ENCODE peak calls at places on chromosomes 5 and 9, in seven cellular contexts. One of them, this sample, is unnamed.

GRCh38 chr5:80369521-80369920 is 38.3 kb upstream of the ZFYVE16 start:
- DNase-seq in EL: no peak
- DNase-seq in pons: peak
- DNase-seq in SW480: peak
- DNase-seq in mucosa of descending colon: no peak
- DNase-seq in MV-4-11: no peak
- DNase-seq in HEK293T: no peak
- DNase-seq in this sample: peak

GRCh38 chr5:56534102-56534501 is 281.2 kb upstream of the MAP3K1 start:
- DNase-seq in EL: no peak
- DNase-seq in pons: no peak
- DNase-seq in SW480: peak
- DNase-seq in mucosa of descending colon: no peak
- DNase-seq in MV-4-11: no peak
- DNase-seq in HEK293T: peak
- DNase-seq in this sample: peak

GRCh38 chr9:92276223-92277007 is 17.1 kb downstream of the IARS1 start:
- DNase-seq in EL: peak
- DNase-seq in pons: no peak
- DNase-seq in SW480: peak
- DNase-seq in mucosa of descending colon: no peak
- DNase-seq in MV-4-11: peak
- DNase-seq in HEK293T: no peak
- DNase-seq in this sample: no peak

GRCh38 chr9:14058078-14058688 is 255.8 kb downstream of the NFIB start:
- DNase-seq in EL: no peak
- DNase-seq in pons: no peak
- DNase-seq in SW480: no peak
- DNase-seq in mucosa of descending colon: no peak
- DNase-seq in MV-4-11: no peak
- DNase-seq in HEK293T: no peak
- DNase-seq in this sample: no peak

GRCh38 chr5:36704131-36704530 is 97.7 kb downstream of the SLC1A3 start:
- DNase-seq in EL: no peak
- DNase-seq in pons: no peak
- DNase-seq in SW480: no peak
- DNase-seq in mucosa of descending colon: no peak
- DNase-seq in MV-4-11: no peak
- DNase-seq in HEK293T: no peak
- DNase-seq in this sample: no peak

GRCh38 chr5:79136618-79137017 is 25.0 kb downstream of the BHMT start:
- DNase-seq in EL: no peak
- DNase-seq in pons: no peak
- DNase-seq in SW480: no peak
- DNase-seq in mucosa of descending colon: no peak
- DNase-seq in MV-4-11: no peak
- DNase-seq in HEK293T: no peak
- DNase-seq in this sample: no peak

GRCh38 chr9:78132688-78133033 is 101.0 kb upstream of the GNAQ start:
- DNase-seq in EL: no peak
- DNase-seq in pons: peak
- DNase-seq in SW480: no peak
- DNase-seq in mucosa of descending colon: no peak
- DNase-seq in MV-4-11: peak
- DNase-seq in HEK293T: no peak
- DNase-seq in this sample: peak

GRCh38 chr9:133539434-133539833 is 4.9 kb downstream of the ADAMTSL2 start:
- DNase-seq in EL: no peak
- DNase-seq in pons: no peak
- DNase-seq in SW480: no peak
- DNase-seq in mucosa of descending colon: no peak
- DNase-seq in MV-4-11: peak
- DNase-seq in HEK293T: no peak
- DNase-seq in this sample: no peak

GRCh38 chr5:10036136-10036535 is 213.6 kb downstream of the ATPSCKMT start:
- DNase-seq in EL: peak
- DNase-seq in pons: no peak
- DNase-seq in SW480: no peak
- DNase-seq in mucosa of descending colon: no peak
- DNase-seq in MV-4-11: no peak
- DNase-seq in HEK293T: no peak
- DNase-seq in this sample: no peak

GRCh38 chr5:82765765-82766164 is 311.4 kb downstream of the TMEM167A start:
- DNase-seq in EL: no peak
- DNase-seq in pons: no peak
- DNase-seq in SW480: no peak
- DNase-seq in mucosa of descending colon: no peak
- DNase-seq in MV-4-11: no peak
- DNase-seq in HEK293T: no peak
- DNase-seq in this sample: no peak

GRCh38 chr9:14278291-14278721 is 35.6 kb downstream of the NFIB start:
- DNase-seq in EL: peak
- DNase-seq in pons: no peak
- DNase-seq in SW480: no peak
- DNase-seq in mucosa of descending colon: no peak
- DNase-seq in MV-4-11: no peak
- DNase-seq in HEK293T: no peak
- DNase-seq in this sample: no peak

GRCh38 chr9:134678206-134678605 is 36.6 kb downstream of the COL5A1 start:
- DNase-seq in EL: no peak
- DNase-seq in pons: no peak
- DNase-seq in SW480: no peak
- DNase-seq in mucosa of descending colon: peak
- DNase-seq in MV-4-11: no peak
- DNase-seq in HEK293T: no peak
- DNase-seq in this sample: no peak

GRCh38 chr9:114756920-114757319 is 48.9 kb downstream of the TNFSF15 start:
- DNase-seq in EL: no peak
- DNase-seq in pons: no peak
- DNase-seq in SW480: no peak
- DNase-seq in mucosa of descending colon: no peak
- DNase-seq in MV-4-11: no peak
- DNase-seq in HEK293T: no peak
- DNase-seq in this sample: no peak

GRCh38 chr9:80407220-80407619 is 835.5 kb downstream of the TLE4 start:
- DNase-seq in EL: no peak
- DNase-seq in pons: no peak
- DNase-seq in SW480: no peak
- DNase-seq in mucosa of descending colon: no peak
- DNase-seq in MV-4-11: no peak
- DNase-seq in HEK293T: no peak
- DNase-seq in this sample: no peak